ENCODE peak calls at places on chromosomes 16 and 17, in seven cellular contexts. L, S, N, D, Q, M and A are unnamed samples.

GRCh38 chr16:54568897-54569807 is 282.6 kb upstream of the IRX3 start:
- DNase-seq in L (no peak), S (no peak), N (no peak), D (no peak), Q (no peak), M (no peak), A (no peak)

GRCh38 chr17:80807882-80808281 is 183.8 kb upstream of the CHMP6 start:
- DNase-seq in L (no peak), S (no peak), N (no peak), D (no peak), Q (no peak), M (no peak), A (no peak)

GRCh38 chr16:67673712-67674580 is 7.3 kb downstream of the C16orf86 start:
- DNase-seq in L (no peak), S (no peak), N (no peak), D (no peak), Q (peak; percentile 72), M (peak; percentile 82), A (no peak)

GRCh38 chr16:280005-280421 is 378 bp upstream of the ARHGDIG start:
- DNase-seq in L (peak; percentile 51), S (no peak), N (peak; percentile 52), D (no peak), Q (no peak), M (no peak), A (no peak)

GRCh38 chr17:8939496-8940334 is 25.8 kb downstream of the PIK3R5 start:
- DNase-seq in L (no peak), S (no peak), N (no peak), D (no peak), Q (no peak), M (no peak), A (no peak)

GRCh38 chr16:51248217-51248616 is 97.1 kb upstream of the SALL1 start:
- DNase-seq in L (no peak), S (no peak), N (no peak), D (no peak), Q (no peak), M (no peak), A (no peak)

GRCh38 chr17:28573966-28574480 is 2.7 kb downstream of the ALDOC start:
- DNase-seq in L (no peak), S (no peak), N (no peak), D (no peak), Q (peak; percentile 44), M (no peak), A (no peak)

GRCh38 chr16:23016372-23016771 is 132.9 kb downstream of the USP31 start:
- DNase-seq in L (no peak), S (no peak), N (no peak), D (no peak), Q (no peak), M (no peak), A (no peak)

GRCh38 chr17:41520821-41521521 is 2.3 kb upstream of the KRT15 start:
- DNase-seq in L (no peak), S (no peak), N (no peak), D (no peak), Q (peak; percentile 85), M (no peak), A (no peak)

GRCh38 chr16:57372372-57373116 is at the start of gene CX3CL1:
- DNase-seq in L (peak; percentile 93), S (peak; percentile 39), N (peak; percentile 69), D (no peak), Q (peak; percentile 66), M (peak; percentile 96), A (no peak)

GRCh38 chr16:16086653-16087446 is 136.4 kb downstream of the ABCC6 start:
- DNase-seq in L (no peak), S (no peak), N (no peak), D (no peak), Q (no peak), M (no peak), A (no peak)

GRCh38 chr17:58337600-58338453 is 9.2 kb upstream of the TSPOAP1 start:
- DNase-seq in L (peak; percentile 75), S (peak; percentile 96), N (peak; percentile 86), D (peak; percentile 88), Q (peak; percentile 95), M (peak; percentile 84), A (peak; percentile 59)

GRCh38 chr17:29292071-29292991 is 1.6 kb downstream of the NUFIP2 start:
- DNase-seq in L (peak; percentile 78), S (peak; percentile 15), N (peak; percentile 55), D (no peak), Q (peak; percentile 87), M (peak; percentile 89), A (peak; percentile 14)

GRCh38 chr16:84332975-84333684 is 35.2 kb upstream of the ATP2C2 start:
- DNase-seq in L (no peak), S (no peak), N (no peak), D (no peak), Q (peak; percentile 82), M (no peak), A (peak; percentile 7)

GRCh38 chr16:85651822-85652430 is 36.8 kb downstream of the GINS2 start:
- DNase-seq in L (no peak), S (no peak), N (no peak), D (no peak), Q (no peak), M (no peak), A (peak; percentile 54)

GRCh38 chr17:7560172-7561027 is 1.3 kb upstream of the SENP3 start:
- DNase-seq in L (peak; percentile 90), S (peak; percentile 49), N (peak; percentile 85), D (no peak), Q (peak; percentile 86), M (peak; percentile 79), A (no peak)

GRCh38 chr17:20105539-20106291 is 96.6 kb downstream of the SPECC1 start:
- DNase-seq in L (no peak), S (no peak), N (no peak), D (no peak), Q (no peak), M (no peak), A (no peak)

GRCh38 chr17:20109121-20109520 is 100.0 kb downstream of the SPECC1 start:
- DNase-seq in L (no peak), S (no peak), N (no peak), D (no peak), Q (no peak), M (no peak), A (no peak)

GRCh38 chr17:20098314-20098713 is 89.2 kb downstream of the SPECC1 start:
- DNase-seq in L (no peak), S (no peak), N (no peak), D (no peak), Q (no peak), M (no peak), A (no peak)

GRCh38 chr17:20103454-20104448 is 94.6 kb downstream of the SPECC1 start:
- DNase-seq in L (no peak), S (no peak), N (no peak), D (no peak), Q (no peak), M (no peak), A (no peak)
- TF ChIP-seq CTCF in L (no peak), S (no peak), N (no peak), D (no peak), Q (no peak), M (no peak), A (no peak)

GRCh38 chr17:17050346-17051345 is 8.4 kb downstream of the MPRIP start:
- DNase-seq in L (no peak), S (no peak), N (no peak), D (no peak), Q (peak; percentile 34), M (peak; percentile 55), A (no peak)

GRCh38 chr17:17044846-17045561 is 2.7 kb downstream of the MPRIP start:
- DNase-seq in L (no peak), S (peak; percentile 79), N (peak; percentile 82), D (peak; percentile 26), Q (peak; percentile 52), M (peak; percentile 72), A (no peak)

GRCh38 chr17:17051380-17051779 is 9.1 kb downstream of the MPRIP start:
- DNase-seq in L (no peak), S (no peak), N (no peak), D (no peak), Q (peak; percentile 24), M (peak; percentile 53), A (no peak)

GRCh38 chr17:17051791-17052461 is 9.7 kb downstream of the MPRIP start:
- DNase-seq in L (no peak), S (peak; percentile 15), N (no peak), D (no peak), Q (peak; percentile 72), M (peak; percentile 64), A (no peak)

DNA sequence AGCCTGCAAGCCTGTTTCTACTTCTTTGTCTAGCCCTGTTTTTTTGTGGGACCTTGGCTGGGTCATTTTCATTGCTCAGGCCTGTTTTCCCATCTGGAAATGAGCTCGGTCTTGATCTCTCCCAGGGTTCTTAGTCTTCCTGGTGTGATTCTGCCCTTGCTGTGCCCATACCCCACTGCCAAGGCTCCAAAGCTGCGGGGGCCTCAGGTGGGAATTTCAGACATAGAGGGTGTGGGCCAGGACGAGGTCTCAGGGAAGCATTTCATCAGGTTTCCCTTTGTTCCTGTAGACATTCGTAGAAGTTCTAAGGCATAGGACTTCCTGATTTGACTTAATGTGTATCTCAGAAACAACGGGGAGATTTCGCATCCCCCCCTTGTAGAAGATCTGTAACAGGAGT is 5.8 kb downstream of the MPRIP start:
- DNase-seq in L (no peak), S (no peak), N (no peak), D (no peak), Q (peak; percentile 18), M (peak; percentile 48), A (no peak)
- H3K4me3 ChIP-seq in L (no peak overlapping the region), S (no peak overlapping the region), N (no peak overlapping the region), D (no peak overlapping the region), Q (no peak overlapping the region), M (no peak overlapping the region), A (no peak overlapping the region)

DNA sequence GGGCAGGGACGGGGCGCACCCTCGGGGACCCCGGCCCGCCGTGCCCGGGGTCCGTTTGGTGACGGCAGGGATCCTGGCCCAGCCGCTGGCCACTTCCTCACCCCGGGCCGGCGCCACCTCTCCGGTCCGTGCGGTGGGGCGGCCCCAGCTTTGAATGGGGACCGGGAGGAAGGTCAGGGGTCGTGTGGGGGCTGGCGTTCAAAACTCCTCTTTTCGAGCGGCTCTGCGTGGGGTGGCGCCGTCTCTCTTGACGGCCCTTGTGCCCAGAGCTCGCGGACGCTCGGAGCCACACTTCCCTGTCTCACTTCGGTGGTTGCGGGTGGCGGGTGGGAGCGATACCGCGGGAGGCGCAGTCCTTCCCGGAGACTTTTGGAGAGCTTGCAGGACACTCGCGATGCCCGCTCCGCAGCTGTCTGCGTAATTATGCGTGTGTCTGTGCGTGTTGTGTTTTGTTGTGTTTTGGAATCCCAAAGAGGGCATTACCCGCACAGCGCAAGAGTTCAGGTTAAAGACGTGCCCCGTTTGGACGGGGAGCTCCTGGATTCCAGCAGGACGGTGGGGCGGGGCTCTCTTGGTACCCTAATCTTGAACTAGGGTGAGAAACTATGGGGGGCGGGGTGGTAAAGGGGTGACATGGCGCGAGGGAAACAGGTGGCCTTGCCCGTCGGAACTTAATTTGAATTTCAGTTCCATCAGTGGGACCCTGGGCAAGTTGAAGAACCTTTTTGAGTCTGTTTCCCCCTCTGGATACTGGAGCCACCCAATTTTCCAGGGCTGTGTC is 639 bp downstream of the PLCG2 start:
- DNase-seq in L (peak; percentile 33), S (no peak), N (no peak), D (no peak), Q (peak; percentile 73), M (no peak), A (no peak)
- TF ChIP-seq CTCF in L (no peak), S (no peak), N (no peak), D (no peak), Q (no peak), M (no peak), A (no peak)

DNA sequence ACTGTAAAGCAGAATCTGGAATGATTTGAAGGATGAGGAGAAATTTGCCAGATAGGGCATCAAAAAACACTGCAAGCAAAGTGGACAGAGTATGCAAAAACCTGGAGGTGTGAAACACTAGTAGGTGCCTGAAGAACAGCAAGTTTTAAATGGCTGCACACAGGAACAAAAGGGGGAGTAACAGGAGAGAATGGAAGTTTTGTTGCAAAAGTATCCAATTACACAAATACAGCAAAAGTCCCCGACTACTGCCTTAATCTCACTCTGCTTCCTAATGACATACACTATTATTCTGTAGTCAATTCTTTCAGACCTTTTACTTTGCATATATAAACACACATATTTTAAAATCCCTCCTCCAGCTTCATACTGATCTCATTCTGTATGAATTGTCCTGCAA is 1.5 kb downstream of the HEATR6 start:
- DNase-seq in L (peak; percentile 27), S (no peak), N (no peak), D (no peak), Q (no peak), M (no peak), A (no peak)
- H3K4me3 ChIP-seq in L (peak overlapping the region; percentile 94), S (no peak overlapping the region), N (peak overlapping the region; percentile 74), D (peak overlapping the region; percentile 95), Q (no peak overlapping the region), M (no peak overlapping the region), A (no peak overlapping the region)